ENCODE peak calls at places on chromosome 20, in four cellular contexts. G is HCT116, P is K562, W is HepG2. D is an unnamed sample.

GRCh38 chr20:51525241-51526104 is 17.0 kb downstream of the NFATC2 start:
- DNase-seq in P (peak), W (no peak), G (no peak), D (no peak)

GRCh38 chr20:24164360-24164759 is 175.8 kb upstream of the GGTLC1 start:
- DNase-seq in W (peak), P (peak), G (no peak), D (no peak)

GRCh38 chr20:46212252-46212651 is 94.1 kb downstream of the CD40 start:
- DNase-seq in W (no peak), P (no peak), G (no peak), D (no peak)

GRCh38 chr20:50304883-50305635 is 114.4 kb downstream of the CEBPB start:
- DNase-seq in G (no peak), W (peak), P (no peak), D (no peak)

GRCh38 chr20:51553897-51554504 is 11.5 kb upstream of the NFATC2 start:
- DNase-seq in G (no peak), P (no peak), W (no peak), D (no peak)

GRCh38 chr20:52056203-52057062 is 135.1 kb downstream of the ZFP64 start:
- DNase-seq in G (peak), W (no peak), P (no peak), D (no peak)

GRCh38 chr20:2150660-2151059 is 49.0 kb downstream of the STK35 start:
- DNase-seq in W (no peak), P (no peak), G (no peak), D (no peak)

GRCh38 chr20:57581202-57582028 is 20.5 kb downstream of the PCK1 start:
- DNase-seq in P (peak), G (no peak), W (no peak), D (no peak)

GRCh38 chr20:64232794-64233193 is 22.8 kb upstream of the PCMTD2 start:
- DNase-seq in P (no peak), W (no peak), G (no peak), D (no peak)

GRCh38 chr20:58683132-58683531 is 9.5 kb upstream of the NPEPL1 start:
- DNase-seq in W (no peak), G (no peak), P (no peak), D (no peak)

GRCh38 chr20:45157977-45158376 is 16.7 kb upstream of the PI3 start:
- DNase-seq in P (no peak), G (peak), W (no peak), D (no peak)

GRCh38 chr20:49999329-49999728 is 16.5 kb downstream of the SNAI1 start:
- DNase-seq in P (no peak), W (no peak), G (no peak), D (no peak)

GRCh38 chr20:62603021-62603906 is 39.0 kb upstream of the SLCO4A1 start:
- DNase-seq in G (no peak), P (no peak), W (no peak), D (no peak)

GRCh38 chr20:44728835-44729342 is 13.7 kb downstream of the CCN5 start:
- DNase-seq in G (peak), P (no peak), W (no peak), D (peak)

GRCh38 chr20:48453477-48454093 is 374.2 kb downstream of the PREX1 start:
- DNase-seq in P (no peak), W (no peak), G (no peak), D (no peak)

GRCh38 chr20:4916991-4917881 is 84.1 kb downstream of the SLC23A2 start:
- DNase-seq in P (no peak), W (no peak), G (no peak), D (no peak)

GRCh38 chr20:50381771-50382593 is 128.2 kb upstream of the PTPN1 start:
- DNase-seq in W (no peak), P (no peak), G (no peak), D (no peak)

GRCh38 chr20:36465109-36466080 is 75.9 kb upstream of the MYL9 start:
- DNase-seq in G (peak), P (peak), W (peak), D (peak)
- TF ChIP-seq TCF7L2 in G (no peak), P (no peak), W (no peak), D (no peak)

GRCh38 chr20:61459266-61459665 is 207.2 kb downstream of the CDH4 start:
- DNase-seq in P (no peak), W (no peak), G (no peak), D (no peak)
- H3K27ac ChIP-seq in P (no peak), W (no peak), G (no peak), D (no peak)

DNA sequence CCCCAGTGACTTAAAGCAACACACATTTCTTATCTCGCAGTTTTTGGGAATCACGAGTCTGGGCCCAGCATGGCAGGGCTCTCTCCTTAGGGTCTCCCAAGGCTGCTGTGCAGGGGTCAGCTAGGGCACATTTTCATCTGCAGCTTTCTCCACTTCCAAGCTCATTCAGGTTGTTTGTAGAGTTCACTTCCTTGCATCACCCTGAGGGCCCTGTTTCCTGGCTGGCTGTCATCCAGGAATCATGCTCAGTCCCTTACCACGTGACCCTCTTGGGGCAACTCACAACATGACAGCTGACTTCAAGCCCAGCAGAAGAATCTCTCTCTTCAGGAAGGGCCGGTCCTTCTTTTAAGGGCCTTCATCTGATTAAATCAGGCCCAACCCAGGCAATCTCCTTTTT is 21.3 kb downstream of the SNAP25 start:
- DNase-seq in W (peak), G (no peak), P (no peak), D (no peak)
- TF ChIP-seq TCF7L2 in W (no peak), G (no peak), P (no peak), D (no peak)

GRCh38 chr20:25507385-25508082 is 77.8 kb downstream of the NINL start:
- DNase-seq in W (peak), P (no peak), G (no peak), D (no peak)
- H3K27ac ChIP-seq in W (peak), P (no peak), G (no peak), D (no peak)

DNA sequence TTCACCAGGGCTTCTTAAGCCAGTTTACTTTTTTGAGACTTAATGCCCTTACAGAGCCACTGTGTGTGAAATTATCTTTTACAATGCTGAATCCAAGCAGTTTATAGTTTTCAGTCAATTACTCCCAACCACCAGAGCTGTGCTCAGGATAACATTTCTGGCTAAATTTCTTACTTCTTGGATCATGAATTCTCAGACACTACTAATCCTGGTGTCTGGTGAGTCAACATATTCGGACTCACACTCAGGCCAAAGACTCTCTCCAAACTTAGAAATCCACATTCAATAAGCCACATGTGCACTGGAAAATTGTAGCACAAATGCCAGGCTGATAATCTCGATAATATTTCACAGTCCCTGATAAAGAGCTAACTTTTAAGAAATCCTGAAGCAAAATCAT is 49.0 kb downstream of the PTPRT start:
- DNase-seq in P (no peak), G (no peak), W (no peak), D (no peak)
- TF ChIP-seq TCF7L2 in P (no peak), G (no peak), W (no peak), D (no peak)

GRCh38 chr20:13012886-13013285 is 4.1 kb downstream of the SPTLC3 start:
- DNase-seq in P (no peak), W (no peak), G (no peak), D (no peak)

GRCh38 chr20:13021205-13021970 is 12.6 kb downstream of the SPTLC3 start:
- DNase-seq in P (no peak), G (no peak), W (peak), D (no peak)

GRCh38 chr20:13013411-13013810 is 4.6 kb downstream of the SPTLC3 start:
- DNase-seq in P (no peak), W (no peak), G (no peak), D (no peak)

GRCh38 chr20:13017883-13018535 is 9.2 kb downstream of the SPTLC3 start:
- DNase-seq in W (no peak), P (no peak), G (no peak), D (no peak)

GRCh38 chr20:13017235-13017634 is 8.5 kb downstream of the SPTLC3 start:
- DNase-seq in G (no peak), P (no peak), W (no peak), D (no peak)
- H3K27ac ChIP-seq in G (no peak), P (no peak), W (no peak), D (no peak)

GRCh38 chr20:33578510-33578909 is 83.6 kb upstream of the C20orf144 start:
- DNase-seq in P (no peak), G (no peak), W (no peak), D (no peak)

GRCh38 chr20:33570743-33571142 is 80.8 kb downstream of the CBFA2T2 start:
- DNase-seq in W (no peak), P (no peak), G (no peak), D (no peak)

GRCh38 chr20:33575302-33575701 is 85.4 kb downstream of the CBFA2T2 start:
- DNase-seq in G (no peak), P (no peak), W (no peak), D (no peak)

DNA sequence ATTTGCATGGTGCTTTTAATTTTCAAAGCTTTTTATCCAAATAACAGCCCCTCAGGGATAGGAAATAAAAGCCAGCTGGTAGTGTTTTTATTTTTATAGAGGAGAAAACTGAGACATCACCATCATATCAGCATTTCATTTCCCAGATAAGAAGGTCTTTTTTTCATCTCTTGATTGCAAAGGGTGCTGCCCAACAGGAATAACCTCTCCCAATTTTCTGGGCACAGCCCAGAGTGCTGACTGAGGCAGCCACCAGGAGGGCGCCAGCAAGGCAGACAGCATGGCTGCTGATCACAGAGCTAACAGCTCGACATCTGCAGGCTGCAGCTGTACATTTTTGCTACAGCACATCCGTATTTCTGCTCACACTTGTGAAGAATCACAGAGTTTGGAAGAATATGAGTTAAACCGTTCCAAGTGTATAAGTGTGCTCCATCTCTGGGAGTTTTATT is 85.7 kb upstream of the C20orf144 start:
- DNase-seq in G (no peak), W (no peak), P (no peak), D (no peak)
- TF ChIP-seq TCF7L2 in G (no peak), W (no peak), P (no peak), D (no peak)

GRCh38 chr20:37200376-37200775 is 21.0 kb upstream of the MROH8 start:
- DNase-seq in W (no peak), P (no peak), G (no peak), D (no peak)

GRCh38 chr20:37202267-37202943 is 23.1 kb upstream of the MROH8 start:
- DNase-seq in G (peak), P (peak), W (peak), D (peak)

GRCh38 chr20:37204056-37204455 is 24.7 kb upstream of the MROH8 start:
- DNase-seq in G (no peak), W (no peak), P (no peak), D (no peak)

GRCh38 chr20:37200926-37201826 is 21.8 kb upstream of the MROH8 start:
- DNase-seq in P (no peak), W (no peak), G (no peak), D (no peak)

DNA sequence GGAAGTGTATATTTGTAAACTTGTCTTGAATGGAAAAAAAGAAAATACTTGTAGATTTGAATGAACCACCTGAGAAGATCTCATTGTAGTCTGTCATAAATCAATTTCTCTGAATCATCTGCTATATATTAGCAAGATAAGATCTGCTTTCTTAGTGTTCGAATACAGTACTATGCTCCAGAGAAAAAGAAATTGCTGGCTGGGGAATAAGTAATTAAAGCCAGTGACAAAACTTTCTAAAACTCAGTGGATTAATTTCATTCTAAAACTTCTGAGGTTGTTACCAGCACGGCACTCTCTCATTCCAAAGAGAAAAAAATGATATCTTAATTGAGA is 22.4 kb upstream of the MROH8 start:
- DNase-seq in W (no peak), P (no peak), G (no peak), D (no peak)
- H3K27ac ChIP-seq in W (peak), P (no peak), G (no peak), D (no peak)